ENCODE peak calls at places on chromosomes 6 and 20, in eight cellular contexts. C is heart left ventricle, W is A549, G is tibial nerve, L is uterus, H is ovary, P is body of pancreas, F is right lobe of liver. Q is an unnamed sample.

GRCh38 chr20:62352402-62353288 is 14.5 kb downstream of the LAMA5 start:
- DNase-seq in C (peak), W (peak), G (no peak), L (peak), H (peak), P (peak), F (peak), Q (peak)

GRCh38 chr6:32794510-32794909 is 22.3 kb downstream of the HLA-DOB start:
- DNase-seq in C (no peak), W (no peak), G (no peak), L (no peak), H (no peak), P (no peak), F (no peak), Q (no peak)

GRCh38 chr6:89375427-89375868 is 22.9 kb upstream of the UBE2J1 start:
- DNase-seq in C (peak), W (no peak), G (no peak), L (no peak), H (no peak), P (peak), F (peak), Q (peak)

GRCh38 chr6:95802978-95803377 is 212.8 kb upstream of the FUT9 start:
- DNase-seq in C (no peak), W (no peak), G (no peak), L (no peak), H (no peak), P (no peak), F (no peak), Q (no peak)

GRCh38 chr6:85684125-85684808 is 41.6 kb upstream of the SYNCRIP start:
- DNase-seq in C (no peak), W (no peak), G (no peak), L (no peak), H (no peak), P (no peak), F (no peak), Q (no peak)

GRCh38 chr6:38554014-38554413 is 85.7 kb downstream of the BTBD9 start:
- DNase-seq in C (no peak), W (no peak), G (no peak), L (no peak), H (no peak), P (no peak), F (no peak), Q (no peak)

GRCh38 chr6:125597411-125598253 is 151.8 kb upstream of the HEY2 start:
- DNase-seq in C (no peak), W (no peak), G (no peak), L (no peak), H (no peak), P (no peak), F (no peak), Q (peak)

GRCh38 chr20:37642246-37642645 is 51.6 kb upstream of the CTNNBL1 start:
- DNase-seq in C (no peak), W (no peak), G (no peak), L (no peak), H (no peak), P (no peak), F (no peak), Q (no peak)

GRCh38 chr20:25216199-25216945 is 20.9 kb downstream of the ENTPD6 start:
- DNase-seq in C (no peak), W (no peak), G (no peak), L (peak), H (no peak), P (no peak), F (peak), Q (no peak)

GRCh38 chr6:100879317-100879716 is 1.8 kb downstream of the ASCC3 start:
- DNase-seq in C (no peak), W (no peak), G (no peak), L (no peak), H (no peak), P (no peak), F (no peak), Q (no peak)

GRCh38 chr20:38617011-38617829 is 15.6 kb downstream of the ARHGAP40 start:
- DNase-seq in C (no peak), W (peak), G (no peak), L (no peak), H (no peak), P (no peak), F (no peak), Q (peak)

GRCh38 chr6:107801195-107801594 is 22.9 kb downstream of the SCML4 start:
- DNase-seq in C (no peak), W (no peak), G (no peak), L (no peak), H (no peak), P (no peak), F (no peak), Q (no peak)

GRCh38 chr6:33905081-33905609 is 101.3 kb upstream of the MLN start:
- DNase-seq in C (no peak), W (no peak), G (no peak), L (no peak), H (no peak), P (no peak), F (peak), Q (no peak)

GRCh38 chr6:112691289-112691688 is 344.2 kb downstream of the RFPL4B start:
- DNase-seq in C (no peak), W (peak), G (peak), L (no peak), H (no peak), P (no peak), F (no peak), Q (no peak)

GRCh38 chr20:62645613-62646012 is 3.3 kb downstream of the SLCO4A1 start:
- DNase-seq in C (no peak), W (no peak), G (no peak), L (no peak), H (no peak), P (no peak), F (no peak), Q (no peak)

GRCh38 chr6:153059757-153060156 is 57.2 kb upstream of the MTRF1L start:
- DNase-seq in C (no peak), W (no peak), G (no peak), L (no peak), H (no peak), P (no peak), F (no peak), Q (no peak)

GRCh38 chr6:65708162-65708561 is 1.1 kb upstream of the EYS start:
- DNase-seq in C (no peak), W (no peak), G (no peak), L (no peak), H (no peak), P (no peak), F (no peak), Q (no peak)

GRCh38 chr20:3696200-3696599 is 14.4 kb upstream of the ADAM33 start:
- DNase-seq in C (no peak), W (no peak), G (no peak), L (no peak), H (no peak), P (no peak), F (no peak), Q (no peak)

GRCh38 chr20:62595491-62595890 is 46.8 kb upstream of the SLCO4A1 start:
- DNase-seq in C (peak), W (peak), G (no peak), L (peak), H (peak), P (peak), F (no peak), Q (no peak)

GRCh38 chr6:157019115-157019628 is 242.0 kb downstream of the ARID1B start:
- DNase-seq in C (no peak), W (no peak), G (no peak), L (no peak), H (no peak), P (no peak), F (no peak), Q (no peak)

GRCh38 chr6:108765495-108765894 is 82.7 kb upstream of the ARMC2 start:
- DNase-seq in C (no peak), W (no peak), G (no peak), L (no peak), H (no peak), P (no peak), F (no peak), Q (no peak)

GRCh38 chr6:144776031-144776819 is 491.1 kb downstream of the UTRN start:
- DNase-seq in C (no peak), W (no peak), G (no peak), L (no peak), H (no peak), P (no peak), F (no peak), Q (no peak)

GRCh38 chr6:13273202-13273930 is 55.0 kb downstream of the TBC1D7 start:
- DNase-seq in C (no peak), W (no peak), G (no peak), L (no peak), H (no peak), P (no peak), F (no peak), Q (no peak)

GRCh38 chr20:62289898-62290297 is 12.9 kb upstream of the ADRM1 start:
- DNase-seq in C (no peak), W (no peak), G (no peak), L (no peak), H (no peak), P (no peak), F (no peak), Q (no peak)

GRCh38 chr6:167238694-167239467 is 52.2 kb upstream of the UNC93A start:
- DNase-seq in C (no peak), W (no peak), G (no peak), L (no peak), H (no peak), P (no peak), F (peak), Q (no peak)

GRCh38 chr20:1964659-1965405 is 29.0 kb downstream of the PDYN start:
- DNase-seq in C (no peak), W (no peak), G (no peak), L (no peak), H (no peak), P (no peak), F (no peak), Q (no peak)

GRCh38 chr6:168139121-168139520 is 60.1 kb upstream of the FRMD1 start:
- DNase-seq in C (no peak), W (no peak), G (no peak), L (no peak), H (no peak), P (no peak), F (no peak), Q (no peak)

GRCh38 chr6:7172605-7173185 is 64.9 kb downstream of the RREB1 start:
- DNase-seq in C (no peak), W (no peak), G (no peak), L (no peak), H (no peak), P (peak), F (no peak), Q (no peak)

GRCh38 chr6:42781546-42781810 is 374 bp upstream of the BICRAL start:
- DNase-seq in C (no peak), W (no peak), G (no peak), L (no peak), H (no peak), P (no peak), F (no peak), Q (no peak)
- H3K27ac ChIP-seq in C (peak), W (peak), G (peak), L (peak), H (peak), P (peak), F (peak), Q (peak)

DNA sequence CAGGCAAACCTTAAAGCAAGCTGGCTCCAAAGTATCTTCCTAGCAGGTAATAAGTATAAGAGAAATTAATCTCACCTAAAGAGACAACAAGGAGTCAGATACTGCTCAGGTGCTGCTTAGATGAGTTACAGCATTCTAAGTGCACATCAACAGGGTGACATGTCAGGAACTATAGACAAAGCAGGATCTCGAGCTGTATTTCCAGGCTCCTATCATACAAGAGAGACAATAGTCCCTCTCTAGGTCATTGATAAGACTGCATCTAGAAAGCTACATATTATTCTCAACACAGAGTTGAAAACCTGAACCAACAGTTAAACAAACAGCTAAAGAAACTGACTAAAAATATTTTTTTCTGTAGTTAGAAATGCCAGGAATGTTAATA is 3.9 kb downstream of the PTPRK start:
- DNase-seq in C (no peak), W (no peak), G (no peak), L (no peak), H (no peak), P (no peak), F (no peak), Q (no peak)
- TF ChIP-seq POLR2A in C (no peak), W (no peak), G (no peak), L (no peak), H (no peak), P (no peak), F (no peak), Q (no peak)

DNA sequence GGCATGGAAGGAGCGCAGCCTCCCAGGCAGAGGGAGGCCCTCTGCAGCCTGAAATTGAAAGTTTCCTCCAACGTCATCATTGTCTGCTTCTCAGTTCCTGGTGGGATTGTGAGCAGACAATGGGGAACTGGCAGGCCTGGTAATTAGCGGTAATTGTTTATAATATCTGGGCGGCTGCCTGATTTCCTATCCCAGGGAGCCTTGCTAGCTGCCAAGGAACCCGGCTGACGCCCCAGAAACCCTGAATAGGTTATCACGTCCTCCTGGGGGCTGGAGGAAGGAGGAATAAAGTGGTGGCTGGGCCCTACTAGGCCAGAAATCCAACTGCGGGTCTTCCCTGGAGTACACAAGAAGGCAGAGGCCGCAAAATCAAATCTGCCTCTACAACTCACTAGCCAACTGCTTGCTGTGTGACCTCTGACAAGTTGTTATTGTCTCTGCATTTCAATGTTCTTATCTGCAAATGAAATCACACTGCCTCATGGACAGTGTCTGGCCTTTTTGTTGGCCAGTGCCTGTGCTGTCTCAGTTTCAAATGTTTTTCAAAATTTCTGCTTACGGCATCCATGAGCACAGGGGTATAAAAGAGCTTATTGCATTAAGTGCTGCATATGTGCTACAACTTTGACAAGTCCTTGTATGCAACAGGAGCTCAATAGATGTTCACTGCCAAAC is 16.9 kb downstream of the KCNK15 start:
- DNase-seq in C (peak), W (no peak), G (no peak), L (no peak), H (no peak), P (no peak), F (no peak), Q (no peak)
- H3K27ac ChIP-seq in C (peak), W (no peak), G (no peak), L (no peak), H (no peak), P (no peak), F (no peak), Q (no peak)

DNA sequence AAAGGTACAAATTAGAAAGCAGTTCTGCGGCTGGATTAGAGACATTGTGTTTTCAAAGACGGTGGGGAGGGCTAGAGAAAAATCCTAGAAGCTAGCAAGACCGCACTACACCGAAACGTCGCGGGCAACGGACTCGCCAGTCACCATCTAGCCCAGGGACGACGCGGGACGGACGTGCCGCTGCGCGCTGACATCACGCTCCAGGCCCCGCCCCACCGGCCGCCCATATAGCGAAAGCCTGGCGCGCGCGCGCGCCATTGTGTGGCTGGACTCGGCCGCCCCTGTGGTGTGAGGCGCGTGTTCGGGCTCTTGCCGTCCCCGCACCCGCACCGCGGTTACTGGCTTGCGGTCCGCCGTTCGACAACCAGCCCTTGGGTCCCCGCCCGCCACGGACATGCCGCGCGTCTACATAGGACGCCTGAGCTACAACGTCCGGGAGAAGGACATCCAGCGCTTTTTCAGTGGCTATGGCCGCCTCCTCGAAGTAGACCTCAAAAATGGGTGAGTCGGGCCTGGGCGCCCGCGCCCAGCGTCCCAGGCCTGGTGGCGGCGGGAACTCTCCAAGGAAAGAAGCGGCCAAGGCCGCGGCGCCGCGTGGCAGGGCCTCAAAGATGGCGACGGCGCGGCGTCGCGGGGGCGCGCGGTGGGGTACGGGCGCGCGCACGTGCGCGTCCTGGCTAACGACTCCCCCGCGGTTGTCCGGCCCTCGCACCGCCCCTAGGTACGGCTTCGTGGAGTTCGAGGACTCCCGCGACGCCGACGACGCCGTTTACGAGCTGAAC is at the start of gene SRSF6:
- DNase-seq in C (peak), W (peak), G (peak), L (peak), H (peak), P (peak), F (peak), Q (peak)
- TF ChIP-seq POLR2A in C (peak), W (peak), G (peak), L (peak), H (peak), P (peak), F (peak), Q (peak)

GRCh38 chr6:122238861-122239260 is 160.6 kb upstream of the HSF2 start:
- DNase-seq in C (no peak), W (no peak), G (no peak), L (no peak), H (no peak), P (no peak), F (no peak), Q (no peak)
- H3K27ac ChIP-seq in C (no peak), W (no peak), G (no peak), L (no peak), H (no peak), P (no peak), F (no peak), Q (no peak)

GRCh38 chr6:158869010-158869603 is 49.9 kb upstream of the EZR start:
- DNase-seq in C (no peak), W (peak), G (no peak), L (peak), H (no peak), P (peak), F (no peak), Q (peak)
- TF ChIP-seq POLR2A in C (no peak), W (no peak), G (no peak), L (no peak), H (no peak), P (no peak), F (no peak), Q (no peak)

GRCh38 chr6:36847152-36847551 is 7.9 kb upstream of the CPNE5 start:
- DNase-seq in C (no peak), W (no peak), G (no peak), L (no peak), H (no peak), P (no peak), F (no peak), Q (no peak)
- H3K27ac ChIP-seq in C (peak), W (no peak), G (no peak), L (no peak), H (no peak), P (no peak), F (no peak), Q (no peak)